ENCODE peak calls at places on chromosomes 1 and 21, in five cellular contexts. One of them, this sample, is unnamed.

GRCh38 chr21:39712976-39713375 is 32.0 kb upstream of the IGSF5 start:
- DNase-seq in NCI-H345: peak; percentile 66
- DNase-seq in T-helper 9 cell: no peak
- DNase-seq in sciatic nerve: no peak
- DNase-seq in T follicular helper cell: no peak
- DNase-seq in this sample: no peak

GRCh38 chr1:76018045-76018444 is 56.5 kb upstream of the ST6GALNAC3 start:
- DNase-seq in NCI-H345: no peak
- DNase-seq in T-helper 9 cell: no peak
- DNase-seq in sciatic nerve: no peak
- DNase-seq in T follicular helper cell: no peak
- DNase-seq in this sample: no peak

GRCh38 chr1:197557302-197557701 is 218.0 kb downstream of the DENND1B start:
- DNase-seq in NCI-H345: no peak
- DNase-seq in T-helper 9 cell: no peak
- DNase-seq in sciatic nerve: no peak
- DNase-seq in T follicular helper cell: no peak
- DNase-seq in this sample: no peak

GRCh38 chr1:204564835-204565234 is 48.6 kb downstream of the MDM4 start:
- DNase-seq in NCI-H345: no peak
- DNase-seq in T-helper 9 cell: no peak
- DNase-seq in sciatic nerve: no peak
- DNase-seq in T follicular helper cell: no peak
- DNase-seq in this sample: no peak

GRCh38 chr1:227886993-227887696 is 60.6 kb downstream of the WNT9A start:
- DNase-seq in NCI-H345: no peak
- DNase-seq in T-helper 9 cell: no peak
- DNase-seq in sciatic nerve: peak; percentile 87
- DNase-seq in T follicular helper cell: no peak
- DNase-seq in this sample: peak; percentile 37

GRCh38 chr1:44775930-44776748 is 799 bp downstream of the RPS8 start:
- DNase-seq in NCI-H345: no peak
- DNase-seq in T-helper 9 cell: no peak
- DNase-seq in sciatic nerve: peak; percentile 67
- DNase-seq in T follicular helper cell: no peak
- DNase-seq in this sample: no peak

GRCh38 chr1:15022069-15022468 is 131.5 kb upstream of the TMEM51 start:
- DNase-seq in NCI-H345: no peak
- DNase-seq in T-helper 9 cell: no peak
- DNase-seq in sciatic nerve: no peak
- DNase-seq in T follicular helper cell: no peak
- DNase-seq in this sample: no peak

GRCh38 chr1:160052943-160053342 is 17.0 kb downstream of the KCNJ10 start:
- DNase-seq in NCI-H345: no peak
- DNase-seq in T-helper 9 cell: no peak
- DNase-seq in sciatic nerve: no peak
- DNase-seq in T follicular helper cell: no peak
- DNase-seq in this sample: no peak

GRCh38 chr1:84297546-84298244 is 3.8 kb upstream of the SAMD13 start:
- DNase-seq in NCI-H345: no peak
- DNase-seq in T-helper 9 cell: no peak
- DNase-seq in sciatic nerve: no peak
- DNase-seq in T follicular helper cell: no peak
- DNase-seq in this sample: no peak

GRCh38 chr1:112887599-112888303 is 68.2 kb downstream of the SLC16A1 start:
- DNase-seq in NCI-H345: no peak
- DNase-seq in T-helper 9 cell: no peak
- DNase-seq in sciatic nerve: no peak
- DNase-seq in T follicular helper cell: no peak
- DNase-seq in this sample: no peak

GRCh38 chr1:241605146-241605805 is 34.9 kb downstream of the CHML start:
- DNase-seq in NCI-H345: no peak
- DNase-seq in T-helper 9 cell: no peak
- DNase-seq in sciatic nerve: no peak
- DNase-seq in T follicular helper cell: no peak
- DNase-seq in this sample: no peak

GRCh38 chr1:54869173-54869851 is 17.7 kb downstream of the DHCR24 start:
- DNase-seq in NCI-H345: no peak
- DNase-seq in T-helper 9 cell: no peak
- DNase-seq in sciatic nerve: no peak
- DNase-seq in T follicular helper cell: no peak
- DNase-seq in this sample: no peak

GRCh38 chr21:42834730-42835191 is 44.6 kb downstream of the WDR4 start:
- DNase-seq in NCI-H345: no peak
- DNase-seq in T-helper 9 cell: no peak
- DNase-seq in sciatic nerve: peak; percentile 54
- DNase-seq in T follicular helper cell: no peak
- DNase-seq in this sample: no peak

GRCh38 chr1:244833734-244834595 is 1.5 kb upstream of the COX20 start:
- DNase-seq in NCI-H345: peak; percentile 70
- DNase-seq in T-helper 9 cell: peak; percentile 36
- DNase-seq in sciatic nerve: peak; percentile 76
- DNase-seq in T follicular helper cell: peak; percentile 39
- DNase-seq in this sample: peak; percentile 48

GRCh38 chr1:11790880-11791715 is 14.7 kb downstream of the MTHFR start:
- DNase-seq in NCI-H345: no peak
- DNase-seq in T-helper 9 cell: no peak
- DNase-seq in sciatic nerve: peak; percentile 92
- DNase-seq in T follicular helper cell: no peak
- DNase-seq in this sample: no peak

GRCh38 chr1:9643351-9644256 is 7.9 kb upstream of the PIK3CD start:
- DNase-seq in NCI-H345: no peak
- DNase-seq in T-helper 9 cell: no peak
- DNase-seq in sciatic nerve: no peak
- DNase-seq in T follicular helper cell: no peak
- DNase-seq in this sample: no peak

GRCh38 chr1:14614326-14614725 is 15.8 kb downstream of the KAZN start:
- DNase-seq in NCI-H345: no peak
- DNase-seq in T-helper 9 cell: no peak
- DNase-seq in sciatic nerve: no peak
- DNase-seq in T follicular helper cell: no peak
- DNase-seq in this sample: no peak

GRCh38 chr1:212450331-212450881 is 17.7 kb downstream of the NENF start:
- DNase-seq in NCI-H345: no peak
- DNase-seq in T-helper 9 cell: no peak
- DNase-seq in sciatic nerve: no peak
- DNase-seq in T follicular helper cell: no peak
- DNase-seq in this sample: no peak

GRCh38 chr1:8113257-8114220 is 87.4 kb upstream of the ERRFI1 start:
- DNase-seq in NCI-H345: no peak
- DNase-seq in T-helper 9 cell: no peak
- DNase-seq in sciatic nerve: no peak
- DNase-seq in T follicular helper cell: no peak
- DNase-seq in this sample: no peak

GRCh38 chr1:219544163-219544846 is 68.6 kb downstream of the ZC3H11B start:
- DNase-seq in NCI-H345: no peak
- DNase-seq in T-helper 9 cell: no peak
- DNase-seq in sciatic nerve: no peak
- DNase-seq in T follicular helper cell: no peak
- DNase-seq in this sample: no peak

GRCh38 chr1:29496701-29497100 is 260.4 kb downstream of the PTPRU start:
- DNase-seq in NCI-H345: no peak
- DNase-seq in T-helper 9 cell: no peak
- DNase-seq in sciatic nerve: no peak
- DNase-seq in T follicular helper cell: no peak
- DNase-seq in this sample: no peak

GRCh38 chr1:200233393-200233792 is 176.4 kb downstream of the ZNF281 start:
- DNase-seq in NCI-H345: no peak
- DNase-seq in T-helper 9 cell: no peak
- DNase-seq in sciatic nerve: no peak
- DNase-seq in T follicular helper cell: no peak
- DNase-seq in this sample: no peak

GRCh38 chr1:216047821-216048220 is 375.4 kb downstream of the USH2A start:
- DNase-seq in NCI-H345: no peak
- DNase-seq in T-helper 9 cell: no peak
- DNase-seq in sciatic nerve: no peak
- DNase-seq in T follicular helper cell: no peak
- DNase-seq in this sample: no peak

GRCh38 chr1:112925015-112925414 is 31.0 kb downstream of the SLC16A1 start:
- DNase-seq in NCI-H345: no peak
- DNase-seq in T-helper 9 cell: no peak
- DNase-seq in sciatic nerve: no peak
- DNase-seq in T follicular helper cell: no peak
- DNase-seq in this sample: no peak

GRCh38 chr1:40161888-40162397 is 756 bp downstream of the RLF start:
- DNase-seq in NCI-H345: no peak
- DNase-seq in T-helper 9 cell: no peak
- DNase-seq in sciatic nerve: no peak
- DNase-seq in T follicular helper cell: no peak
- DNase-seq in this sample: no peak

GRCh38 chr21:38241029-38241740 is 15.6 kb upstream of the KCNJ15 start:
- DNase-seq in NCI-H345: no peak
- DNase-seq in T-helper 9 cell: no peak
- DNase-seq in sciatic nerve: no peak
- DNase-seq in T follicular helper cell: no peak
- DNase-seq in this sample: no peak

GRCh38 chr1:213829806-213830205 is 158.0 kb upstream of the PROX1 start:
- DNase-seq in NCI-H345: no peak
- DNase-seq in T-helper 9 cell: no peak
- DNase-seq in sciatic nerve: no peak
- DNase-seq in T follicular helper cell: no peak
- DNase-seq in this sample: no peak

GRCh38 chr1:91700771-91701493 is 185.0 kb downstream of the TGFBR3 start:
- DNase-seq in NCI-H345: no peak
- DNase-seq in T-helper 9 cell: no peak
- DNase-seq in sciatic nerve: no peak
- DNase-seq in T follicular helper cell: no peak
- DNase-seq in this sample: no peak

GRCh38 chr1:164619006-164619784 is 60.2 kb downstream of the PBX1 start:
- DNase-seq in NCI-H345: no peak
- DNase-seq in T-helper 9 cell: no peak
- DNase-seq in sciatic nerve: no peak
- DNase-seq in T follicular helper cell: no peak
- DNase-seq in this sample: no peak

GRCh38 chr1:100773444-100773843 is 53.9 kb downstream of the VCAM1 start:
- DNase-seq in NCI-H345: no peak
- DNase-seq in T-helper 9 cell: no peak
- DNase-seq in sciatic nerve: no peak
- DNase-seq in T follicular helper cell: no peak
- DNase-seq in this sample: no peak

GRCh38 chr1:61776091-61776490 is 33.8 kb downstream of the PATJ start:
- DNase-seq in NCI-H345: no peak
- DNase-seq in T-helper 9 cell: no peak
- DNase-seq in sciatic nerve: no peak
- DNase-seq in T follicular helper cell: no peak
- DNase-seq in this sample: no peak

GRCh38 chr1:67540025-67540732 is 110.0 kb upstream of the SERBP1 start:
- DNase-seq in NCI-H345: no peak
- DNase-seq in T-helper 9 cell: no peak
- DNase-seq in sciatic nerve: no peak
- DNase-seq in T follicular helper cell: no peak
- DNase-seq in this sample: no peak

GRCh38 chr1:78102916-78103315 is 57.1 kb downstream of the GIPC2 start:
- DNase-seq in NCI-H345: no peak
- DNase-seq in T-helper 9 cell: no peak
- DNase-seq in sciatic nerve: no peak
- DNase-seq in T follicular helper cell: no peak
- DNase-seq in this sample: no peak

GRCh38 chr1:56808385-56808784 is 10.8 kb downstream of the FYB2 start:
- DNase-seq in NCI-H345: no peak
- DNase-seq in T-helper 9 cell: no peak
- DNase-seq in sciatic nerve: no peak
- DNase-seq in T follicular helper cell: no peak
- DNase-seq in this sample: no peak

GRCh38 chr1:57131701-57132394 is 166.0 kb upstream of the C8B start:
- DNase-seq in NCI-H345: no peak
- DNase-seq in T-helper 9 cell: no peak
- DNase-seq in sciatic nerve: no peak
- DNase-seq in T follicular helper cell: no peak
- DNase-seq in this sample: no peak

GRCh38 chr1:9946315-9946714 is 3.0 kb downstream of the NMNAT1 start:
- DNase-seq in NCI-H345: no peak
- DNase-seq in T-helper 9 cell: no peak
- DNase-seq in sciatic nerve: no peak
- DNase-seq in T follicular helper cell: no peak
- DNase-seq in this sample: no peak

GRCh38 chr21:46080171-46081021 is 17.5 kb upstream of the COL6A2 start:
- DNase-seq in NCI-H345: no peak
- DNase-seq in T-helper 9 cell: no peak
- DNase-seq in sciatic nerve: no peak
- DNase-seq in T follicular helper cell: no peak
- DNase-seq in this sample: no peak

This sample was measured in activated CD4-positive, alpha-beta T cell treated with anti-CD3 and anti-CD28 coated beads, Interleukin-2, amount 50 U/mL, for 1 hour.